ENCODE peak calls at places on chromosomes 6 and 20, in seven cellular contexts. Z is IMR-90; G is fibroblast of mammary gland; V is activated CD8-positive, alpha-beta T cell treated with anti-CD3 and anti-CD28 coated beads for 36 hours; F is upper lobe of right lung; D is fibroblast of the aortic adventitia; E is heart right ventricle. I is an unnamed sample.

GRCh38 chr20:34683667-34684066 is 6.8 kb upstream of the PIGU start:
- DNase-seq in F (no peak), D (no peak), Z (no peak), G (no peak), E (no peak), V (no peak), I (no peak)

GRCh38 chr6:162211022-162211421 is 516.5 kb downstream of the PRKN start:
- DNase-seq in D (no peak), G (no peak), F (no peak), V (no peak), E (no peak), Z (no peak), I (no peak)

GRCh38 chr6:109531446-109531845 is 48.4 kb upstream of the ZBTB24 start:
- DNase-seq in G (no peak), V (no peak), F (no peak), D (no peak), Z (no peak), E (no peak), I (no peak)

GRCh38 chr6:81562169-81562568 is 190.3 kb downstream of the TENT5A start:
- DNase-seq in Z (peak; percentile 89), V (no peak), D (peak; percentile 84), E (no peak), F (no peak), G (peak; percentile 69), I (no peak)

GRCh38 chr6:91149914-91150674 is 563.2 kb upstream of the MAP3K7 start:
- DNase-seq in D (no peak), G (no peak), Z (no peak), F (no peak), E (no peak), V (no peak), I (no peak)

GRCh38 chr20:46694484-46694883 is 5.2 kb upstream of the TP53RK start:
- DNase-seq in Z (peak; percentile 43), E (no peak), G (peak; percentile 78), D (peak; percentile 74), V (no peak), F (no peak), I (no peak)

GRCh38 chr20:47765715-47766594 is 19.3 kb downstream of the SULF2 start:
- DNase-seq in D (no peak), F (no peak), G (no peak), V (no peak), Z (no peak), E (no peak), I (no peak)

GRCh38 chr20:62252342-62252966 is 14.1 kb downstream of the OSBPL2 start:
- DNase-seq in E (no peak), Z (peak; percentile 22), V (no peak), D (peak; percentile 7), G (peak; percentile 48), F (no peak), I (no peak)

GRCh38 chr6:27908017-27908416 is 4.2 kb downstream of the OR2B2 start:
- DNase-seq in V (no peak), F (no peak), E (no peak), D (no peak), G (no peak), Z (no peak), I (no peak)

GRCh38 chr6:40352006-40352405 is 235.2 kb downstream of the LRFN2 start:
- DNase-seq in D (no peak), V (no peak), Z (no peak), E (no peak), F (no peak), G (peak; percentile 24), I (no peak)

GRCh38 chr20:46022411-46023147 is 6.4 kb upstream of the SLC12A5 start:
- DNase-seq in D (peak; percentile 27), V (peak; percentile 83), E (peak; percentile 39), Z (peak; percentile 9), G (peak; percentile 28), F (peak; percentile 81), I (peak; percentile 53)

DNA sequence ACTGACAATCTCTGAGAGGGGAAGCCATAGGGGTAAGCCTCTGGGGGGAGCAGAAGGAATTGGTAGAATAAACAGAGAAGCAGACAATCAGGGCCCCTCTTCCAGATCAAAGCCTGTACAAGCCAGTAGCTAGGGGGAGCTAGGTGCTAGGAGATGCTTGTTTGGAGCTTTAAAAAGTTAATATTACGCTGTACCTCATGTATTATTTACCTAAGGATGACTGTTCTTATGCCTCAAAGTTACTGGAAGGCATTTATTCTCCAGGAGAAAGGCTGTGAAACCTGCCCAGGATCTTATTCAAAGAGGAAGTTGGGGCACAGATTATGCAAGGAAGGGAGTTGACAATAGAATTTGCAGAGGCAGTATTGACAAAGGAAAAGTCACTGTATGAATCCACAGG is 111.8 kb upstream of the SLC35F1 start:
- DNase-seq in V (no peak), D (no peak), E (no peak), G (no peak), Z (no peak), F (no peak), I (no peak)
- TF ChIP-seq CTCF in V (no peak), D (no peak), E (no peak), G (no peak), Z (no peak), F (no peak), I (no peak)

GRCh38 chr20:41697861-41698559 is 79.8 kb upstream of the CHD6 start:
- DNase-seq in E (no peak), Z (peak; percentile 37), F (no peak), G (peak; percentile 49), V (peak; percentile 26), D (peak; percentile 62), I (no peak)
- TF ChIP-seq CTCF in E (peak; percentile 57), Z (peak; percentile 72), F (peak; percentile 80), G (peak; percentile 82), V (peak; percentile 84), D (peak; percentile 90), I (peak; percentile 83)

GRCh38 chr20:50071039-50071888 is 41.7 kb downstream of the UBE2V1 start:
- DNase-seq in D (peak; percentile 72), F (peak; percentile 94), E (peak; percentile 85), V (peak; percentile 93), Z (peak; percentile 63), G (peak; percentile 68), I (peak; percentile 100)

GRCh38 chr20:50067461-50067860 is 45.5 kb downstream of the UBE2V1 start:
- DNase-seq in F (no peak), V (no peak), Z (no peak), D (no peak), E (no peak), G (no peak), I (no peak)

GRCh38 chr20:50068041-50068651 is 44.8 kb downstream of the UBE2V1 start:
- DNase-seq in V (no peak), D (no peak), E (no peak), Z (no peak), G (no peak), F (no peak), I (no peak)

GRCh38 chr20:50073500-50073899 is 39.5 kb downstream of the UBE2V1 start:
- DNase-seq in D (no peak), Z (no peak), V (no peak), E (no peak), G (no peak), F (peak; percentile 51), I (no peak)

GRCh38 chr20:50070361-50070760 is 42.6 kb downstream of the UBE2V1 start:
- DNase-seq in G (no peak), F (no peak), D (no peak), Z (no peak), E (no peak), V (peak; percentile 14), I (no peak)
- TF ChIP-seq CTCF in G (no peak), F (no peak), D (no peak), Z (no peak), E (no peak), V (no peak), I (no peak)

GRCh38 chr20:23664954-23665353 is 23.9 kb downstream of the CST4 start:
- DNase-seq in Z (no peak), D (no peak), E (no peak), G (no peak), V (no peak), F (no peak), I (no peak)

GRCh38 chr20:23668477-23668951 is 20.3 kb downstream of the CST4 start:
- DNase-seq in Z (peak; percentile 50), F (no peak), G (peak; percentile 56), V (peak; percentile 61), E (peak; percentile 54), D (peak; percentile 67), I (peak; percentile 53)

GRCh38 chr20:23667666-23668065 is 21.2 kb downstream of the CST4 start:
- DNase-seq in G (no peak), E (no peak), Z (no peak), V (no peak), F (no peak), D (no peak), I (no peak)

GRCh38 chr20:23666698-23667097 is 22.1 kb downstream of the CST4 start:
- DNase-seq in F (no peak), D (no peak), V (no peak), G (no peak), E (peak; percentile 38), Z (no peak), I (no peak)

GRCh38 chr20:23666189-23666588 is 22.6 kb downstream of the CST4 start:
- DNase-seq in F (no peak), D (peak; percentile 14), Z (no peak), E (no peak), V (no peak), G (peak; percentile 28), I (no peak)
- TF ChIP-seq CTCF in F (no peak), D (peak; percentile 42), Z (peak; percentile 15), E (no peak), V (no peak), G (peak; percentile 38), I (no peak)

GRCh38 chr20:43563429-43563828 is 4.6 kb downstream of the SGK2 start:
- DNase-seq in F (no peak), D (peak; percentile 12), V (no peak), Z (no peak), G (peak; percentile 16), E (no peak), I (no peak)
- TF ChIP-seq CTCF in F (no peak), D (no peak), V (no peak), Z (no peak), G (peak; percentile 10), E (no peak), I (no peak)